ENCODE peak calls at places on chromosomes 5 and 9, in seven cellular contexts. One of them, this sample, is unnamed.

GRCh38 chr5:10607023-10607665 is 43.3 kb downstream of the ANKRD33B start:
- DNase-seq in heart left ventricle: peak; percentile 73
- DNase-seq in IMR-90: peak; percentile 83
- DNase-seq in heart right ventricle: peak; percentile 62
- DNase-seq in hepatocyte: no peak
- DNase-seq in tibial artery: peak; percentile 68
- DNase-seq in colonic mucosa: no peak
- DNase-seq in this sample: no peak

GRCh38 chr5:175880797-175881312 is 9.5 kb downstream of the CPLX2 start:
- DNase-seq in heart left ventricle: no peak
- DNase-seq in IMR-90: no peak
- DNase-seq in heart right ventricle: no peak
- DNase-seq in hepatocyte: no peak
- DNase-seq in tibial artery: no peak
- DNase-seq in colonic mucosa: no peak
- DNase-seq in this sample: no peak

GRCh38 chr9:136488247-136489214 is 5.7 kb upstream of the SEC16A start:
- DNase-seq in heart left ventricle: peak; percentile 68
- DNase-seq in IMR-90: peak; percentile 8
- DNase-seq in heart right ventricle: peak; percentile 79
- DNase-seq in hepatocyte: peak; percentile 82
- DNase-seq in tibial artery: peak; percentile 84
- DNase-seq in colonic mucosa: peak; percentile 79
- DNase-seq in this sample: peak; percentile 29

GRCh38 chr5:38835887-38836286 is 9.9 kb upstream of the OSMR start:
- DNase-seq in heart left ventricle: no peak
- DNase-seq in IMR-90: peak; percentile 33
- DNase-seq in heart right ventricle: no peak
- DNase-seq in hepatocyte: no peak
- DNase-seq in tibial artery: no peak
- DNase-seq in colonic mucosa: no peak
- DNase-seq in this sample: peak; percentile 39

GRCh38 chr5:162068412-162068811 is 839 bp downstream of the GABRG2 start:
- DNase-seq in heart left ventricle: no peak
- DNase-seq in IMR-90: no peak
- DNase-seq in heart right ventricle: peak; percentile 10
- DNase-seq in hepatocyte: peak; percentile 83
- DNase-seq in tibial artery: no peak
- DNase-seq in colonic mucosa: peak; percentile 16
- DNase-seq in this sample: peak; percentile 25

GRCh38 chr9:123062306-123063171 is 29.1 kb downstream of the GPR21 start:
- DNase-seq in heart left ventricle: no peak
- DNase-seq in IMR-90: no peak
- DNase-seq in heart right ventricle: no peak
- DNase-seq in hepatocyte: no peak
- DNase-seq in tibial artery: no peak
- DNase-seq in colonic mucosa: no peak
- DNase-seq in this sample: no peak

GRCh38 chr5:78569441-78569840 is 79.1 kb downstream of the LHFPL2 start:
- DNase-seq in heart left ventricle: peak; percentile 46
- DNase-seq in IMR-90: peak; percentile 87
- DNase-seq in heart right ventricle: peak; percentile 28
- DNase-seq in hepatocyte: peak; percentile 73
- DNase-seq in tibial artery: peak; percentile 76
- DNase-seq in colonic mucosa: no peak
- DNase-seq in this sample: no peak

GRCh38 chr5:160269017-160269416 is 39.7 kb downstream of the FABP6 start:
- DNase-seq in heart left ventricle: peak; percentile 91
- DNase-seq in IMR-90: peak; percentile 91
- DNase-seq in heart right ventricle: peak; percentile 86
- DNase-seq in hepatocyte: peak; percentile 31
- DNase-seq in tibial artery: peak; percentile 85
- DNase-seq in colonic mucosa: peak; percentile 66
- DNase-seq in this sample: no peak

GRCh38 chr9:34957492-34958410 is at the start of gene PHF24:
- DNase-seq in heart left ventricle: no peak
- DNase-seq in IMR-90: no peak
- DNase-seq in heart right ventricle: no peak
- DNase-seq in hepatocyte: peak; percentile 70
- DNase-seq in tibial artery: no peak
- DNase-seq in colonic mucosa: no peak
- DNase-seq in this sample: no peak

GRCh38 chr5:93088566-93088965 is 492.5 kb downstream of the NR2F1-AS1 start:
- DNase-seq in heart left ventricle: peak; percentile 8
- DNase-seq in IMR-90: no peak
- DNase-seq in heart right ventricle: no peak
- DNase-seq in hepatocyte: no peak
- DNase-seq in tibial artery: no peak
- DNase-seq in colonic mucosa: no peak
- DNase-seq in this sample: no peak

GRCh38 chr5:156474251-156474650 is 147.3 kb downstream of the SGCD start:
- DNase-seq in heart left ventricle: peak; percentile 45
- DNase-seq in IMR-90: peak; percentile 73
- DNase-seq in heart right ventricle: peak; percentile 65
- DNase-seq in hepatocyte: no peak
- DNase-seq in tibial artery: peak; percentile 66
- DNase-seq in colonic mucosa: peak; percentile 21
- DNase-seq in this sample: no peak

GRCh38 chr9:96253059-96253696 is 48.8 kb downstream of the HSD17B3 start:
- DNase-seq in heart left ventricle: no peak
- DNase-seq in IMR-90: no peak
- DNase-seq in heart right ventricle: no peak
- DNase-seq in hepatocyte: no peak
- DNase-seq in tibial artery: no peak
- DNase-seq in colonic mucosa: no peak
- DNase-seq in this sample: no peak

GRCh38 chr9:103319979-103320378 is 324.8 kb downstream of the CYLC2 start:
- DNase-seq in heart left ventricle: no peak
- DNase-seq in IMR-90: no peak
- DNase-seq in heart right ventricle: no peak
- DNase-seq in hepatocyte: no peak
- DNase-seq in tibial artery: no peak
- DNase-seq in colonic mucosa: no peak
- DNase-seq in this sample: no peak
- TF ChIP-seq CTCF in heart left ventricle: no peak
- TF ChIP-seq CTCF in IMR-90: no peak
- TF ChIP-seq CTCF in heart right ventricle: no peak
- TF ChIP-seq CTCF in hepatocyte: peak; percentile 33
- TF ChIP-seq CTCF in tibial artery: no peak
- TF ChIP-seq CTCF in colonic mucosa: no peak
- TF ChIP-seq CTCF in this sample: no peak

DNA sequence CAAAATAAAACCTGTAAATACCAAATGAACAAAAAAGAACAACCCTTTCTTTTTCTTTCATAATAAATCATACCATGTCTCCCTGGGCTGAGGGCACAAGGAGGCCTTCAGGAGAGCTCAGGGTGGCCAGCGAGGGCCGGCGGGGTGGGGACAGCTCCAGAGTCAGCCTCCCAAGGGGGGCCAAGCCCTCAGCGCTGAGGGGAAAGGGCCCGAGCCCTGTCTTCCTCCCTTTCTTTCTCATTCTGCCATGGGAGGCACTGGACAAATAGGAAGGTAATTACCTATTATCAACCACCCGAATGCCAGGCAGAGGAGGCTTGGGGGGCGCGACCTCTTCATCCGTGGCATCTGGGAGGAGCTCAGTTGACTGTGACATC is 83.5 kb downstream of the PRRT1B start:
- DNase-seq in heart left ventricle: no peak
- DNase-seq in IMR-90: no peak
- DNase-seq in heart right ventricle: no peak
- DNase-seq in hepatocyte: no peak
- DNase-seq in tibial artery: no peak
- DNase-seq in colonic mucosa: no peak
- DNase-seq in this sample: no peak
- H3K4me1 ChIP-seq in heart left ventricle: peaks cover 34% of the 10 kb centered on the region
- H3K4me1 ChIP-seq in IMR-90: peaks cover 15% of the 10 kb centered on the region
- H3K4me1 ChIP-seq in heart right ventricle: peaks cover 45% of the 10 kb centered on the region
- H3K4me1 ChIP-seq in hepatocyte: no peaks in the 10 kb centered on the region
- H3K4me1 ChIP-seq in tibial artery: no peaks in the 10 kb centered on the region
- H3K4me1 ChIP-seq in colonic mucosa: peaks cover 3% of the 10 kb centered on the region
- H3K4me1 ChIP-seq in this sample: peaks cover 8% of the 10 kb centered on the region

GRCh38 chr9:21634951-21635350 is 152.8 kb upstream of the IFNE start:
- DNase-seq in heart left ventricle: no peak
- DNase-seq in IMR-90: no peak
- DNase-seq in heart right ventricle: no peak
- DNase-seq in hepatocyte: no peak
- DNase-seq in tibial artery: no peak
- DNase-seq in colonic mucosa: no peak
- DNase-seq in this sample: peak; percentile 69

DNA sequence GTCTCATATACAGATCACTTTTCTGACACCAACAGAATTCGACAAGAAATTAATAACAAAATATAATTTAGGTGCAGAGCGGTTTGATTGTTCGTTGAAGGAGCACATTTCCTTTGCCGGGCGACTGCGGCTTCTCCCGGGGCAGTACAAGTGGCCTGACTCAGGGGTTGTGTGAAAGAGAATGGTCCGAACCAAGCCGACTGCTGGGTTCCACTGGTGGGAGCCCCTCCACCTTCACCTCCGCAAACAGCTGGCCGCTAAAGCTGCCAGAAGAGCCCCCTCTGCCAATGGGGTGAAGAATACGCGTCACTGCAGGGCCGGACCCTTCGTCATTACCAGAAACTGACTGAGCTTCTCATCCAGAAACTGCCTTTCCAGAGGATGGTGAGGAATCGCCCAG is 156.0 kb upstream of the IFNE start:
- DNase-seq in heart left ventricle: no peak
- DNase-seq in IMR-90: no peak
- DNase-seq in heart right ventricle: no peak
- DNase-seq in hepatocyte: no peak
- DNase-seq in tibial artery: no peak
- DNase-seq in colonic mucosa: no peak
- DNase-seq in this sample: no peak
- TF ChIP-seq CTCF in heart left ventricle: no peak
- TF ChIP-seq CTCF in IMR-90: no peak
- TF ChIP-seq CTCF in heart right ventricle: no peak
- TF ChIP-seq CTCF in hepatocyte: no peak
- TF ChIP-seq CTCF in tibial artery: no peak
- TF ChIP-seq CTCF in colonic mucosa: no peak
- TF ChIP-seq CTCF in this sample: no peak

GRCh38 chr5:66224773-66225553 is 80.9 kb downstream of the SREK1 start:
- DNase-seq in heart left ventricle: no peak
- DNase-seq in IMR-90: no peak
- DNase-seq in heart right ventricle: no peak
- DNase-seq in hepatocyte: no peak
- DNase-seq in tibial artery: no peak
- DNase-seq in colonic mucosa: no peak
- DNase-seq in this sample: no peak

GRCh38 chr5:66224273-66224672 is 80.2 kb downstream of the SREK1 start:
- DNase-seq in heart left ventricle: no peak
- DNase-seq in IMR-90: no peak
- DNase-seq in heart right ventricle: no peak
- DNase-seq in hepatocyte: no peak
- DNase-seq in tibial artery: no peak
- DNase-seq in colonic mucosa: no peak
- DNase-seq in this sample: no peak

GRCh38 chr5:66222455-66222854 is 78.4 kb downstream of the SREK1 start:
- DNase-seq in heart left ventricle: no peak
- DNase-seq in IMR-90: no peak
- DNase-seq in heart right ventricle: no peak
- DNase-seq in hepatocyte: no peak
- DNase-seq in tibial artery: no peak
- DNase-seq in colonic mucosa: no peak
- DNase-seq in this sample: no peak

GRCh38 chr5:66223637-66224036 is 79.5 kb downstream of the SREK1 start:
- DNase-seq in heart left ventricle: no peak
- DNase-seq in IMR-90: no peak
- DNase-seq in heart right ventricle: no peak
- DNase-seq in hepatocyte: no peak
- DNase-seq in tibial artery: no peak
- DNase-seq in colonic mucosa: peak; percentile 30
- DNase-seq in this sample: no peak
- H3K4me1 ChIP-seq in heart left ventricle: no peaks in the 10 kb centered on the region
- H3K4me1 ChIP-seq in IMR-90: no peaks in the 10 kb centered on the region
- H3K4me1 ChIP-seq in heart right ventricle: no peaks in the 10 kb centered on the region
- H3K4me1 ChIP-seq in hepatocyte: no peaks in the 10 kb centered on the region
- H3K4me1 ChIP-seq in tibial artery: no peaks in the 10 kb centered on the region
- H3K4me1 ChIP-seq in colonic mucosa: no peaks in the 10 kb centered on the region
- H3K4me1 ChIP-seq in this sample: no peaks in the 10 kb centered on the region

DNA sequence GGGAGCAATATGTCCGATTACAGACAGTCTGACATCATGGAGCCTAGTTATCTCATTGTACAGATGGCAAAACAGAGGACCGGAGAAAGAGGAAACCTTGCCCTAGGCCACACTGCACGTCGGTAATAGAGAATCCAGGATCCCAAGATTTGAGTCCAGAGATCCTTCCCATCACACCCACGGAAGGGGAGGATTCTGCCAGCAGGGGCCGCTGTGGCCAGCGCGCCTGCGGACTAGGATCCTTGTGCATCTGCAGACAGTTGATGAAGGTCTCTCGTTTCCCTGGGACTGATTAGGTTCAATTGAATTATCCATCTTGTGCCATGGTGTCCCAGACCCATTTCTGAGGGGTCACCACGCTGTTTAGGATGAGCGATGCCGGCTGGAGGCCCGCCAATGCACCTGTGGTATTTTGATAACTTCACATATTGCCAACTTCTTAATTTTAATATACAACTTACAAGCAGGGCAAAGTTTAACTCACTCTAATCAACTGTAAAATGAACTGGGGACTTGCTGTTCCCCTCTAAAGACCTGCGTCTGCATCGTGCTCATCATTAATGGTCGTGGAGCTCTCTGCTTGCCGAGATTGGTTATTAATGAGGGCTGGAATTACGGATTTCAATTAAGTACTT is 592.7 kb upstream of the BRINP1 start:
- DNase-seq in heart left ventricle: no peak
- DNase-seq in IMR-90: peak; percentile 29
- DNase-seq in heart right ventricle: peak; percentile 29
- DNase-seq in hepatocyte: peak; percentile 71
- DNase-seq in tibial artery: no peak
- DNase-seq in colonic mucosa: peak; percentile 37
- DNase-seq in this sample: no peak
- TF ChIP-seq CTCF in heart left ventricle: peak; percentile 42
- TF ChIP-seq CTCF in IMR-90: peak; percentile 60
- TF ChIP-seq CTCF in heart right ventricle: peak; percentile 61
- TF ChIP-seq CTCF in hepatocyte: peak; percentile 77
- TF ChIP-seq CTCF in tibial artery: peak; percentile 42
- TF ChIP-seq CTCF in colonic mucosa: peak; percentile 62
- TF ChIP-seq CTCF in this sample: peak; percentile 64

DNA sequence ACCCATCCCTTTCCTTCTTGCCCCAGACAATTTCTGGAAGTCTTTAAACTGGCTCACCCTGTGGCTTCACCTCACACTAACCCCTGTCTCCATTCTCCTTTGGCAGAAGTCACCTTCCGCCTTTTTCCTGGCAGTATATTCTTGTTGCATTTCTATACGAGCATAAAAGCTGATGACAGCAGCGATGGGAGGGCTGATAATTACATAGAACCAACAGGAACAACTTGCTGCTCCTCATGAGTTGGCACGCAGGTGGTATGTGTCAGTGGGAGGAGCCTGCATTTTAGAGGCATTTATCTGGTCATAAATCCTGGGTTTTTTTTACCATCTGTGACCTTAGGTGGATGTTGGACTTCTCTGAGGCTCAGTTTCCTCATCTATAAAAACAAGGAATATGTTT is 61.4 kb upstream of the CKMT2 start:
- DNase-seq in heart left ventricle: no peak
- DNase-seq in IMR-90: no peak
- DNase-seq in heart right ventricle: no peak
- DNase-seq in hepatocyte: no peak
- DNase-seq in tibial artery: no peak
- DNase-seq in colonic mucosa: peak; percentile 48
- DNase-seq in this sample: peak; percentile 51
- H3K4me1 ChIP-seq in heart left ventricle: no peaks in the 10 kb centered on the region
- H3K4me1 ChIP-seq in IMR-90: no peaks in the 10 kb centered on the region
- H3K4me1 ChIP-seq in heart right ventricle: peaks cover 21% of the 10 kb centered on the region
- H3K4me1 ChIP-seq in hepatocyte: no peaks in the 10 kb centered on the region
- H3K4me1 ChIP-seq in tibial artery: no peaks in the 10 kb centered on the region
- H3K4me1 ChIP-seq in colonic mucosa: no peaks in the 10 kb centered on the region
- H3K4me1 ChIP-seq in this sample: no peaks in the 10 kb centered on the region